ENCODE peak calls at places on chromosomes 7 and 10, in four cellular contexts. One of them, this sample, is unnamed.

GRCh38 chr7:140275069-140275961 is 98.5 kb upstream of the KDM7A start:
- DNase-seq in mesothelial cell of epicardium: no peak
- DNase-seq in brain microvascular endothelial cell: no peak
- DNase-seq in mucosa of descending colon: no peak
- DNase-seq in this sample: no peak

GRCh38 chr7:98398567-98399372 is 2.1 kb downstream of the BAIAP2L1 start:
- DNase-seq in mesothelial cell of epicardium: no peak
- DNase-seq in brain microvascular endothelial cell: no peak
- DNase-seq in mucosa of descending colon: no peak
- DNase-seq in this sample: no peak

GRCh38 chr10:71641449-71641848 is 78.1 kb downstream of the C10orf105 start:
- DNase-seq in mesothelial cell of epicardium: no peak
- DNase-seq in brain microvascular endothelial cell: no peak
- DNase-seq in mucosa of descending colon: no peak
- DNase-seq in this sample: no peak

GRCh38 chr10:21536874-21537273 is 2.8 kb downstream of the MLLT10 start:
- DNase-seq in mesothelial cell of epicardium: no peak
- DNase-seq in brain microvascular endothelial cell: no peak
- DNase-seq in mucosa of descending colon: no peak
- DNase-seq in this sample: no peak

GRCh38 chr7:102450242-102450641 is 14.4 kb downstream of the ALKBH4 start:
- DNase-seq in mesothelial cell of epicardium: no peak
- DNase-seq in brain microvascular endothelial cell: no peak
- DNase-seq in mucosa of descending colon: no peak
- DNase-seq in this sample: no peak

GRCh38 chr7:25308246-25308645 is 80.0 kb upstream of the NPVF start:
- DNase-seq in mesothelial cell of epicardium: no peak
- DNase-seq in brain microvascular endothelial cell: no peak
- DNase-seq in mucosa of descending colon: no peak
- DNase-seq in this sample: no peak

GRCh38 chr10:5788969-5789368 is 24.3 kb downstream of the GDI2 start:
- DNase-seq in mesothelial cell of epicardium: no peak
- DNase-seq in brain microvascular endothelial cell: no peak
- DNase-seq in mucosa of descending colon: no peak
- DNase-seq in this sample: no peak

GRCh38 chr10:132579027-132579859 is 41.7 kb downstream of the INPP5A start:
- DNase-seq in mesothelial cell of epicardium: no peak
- DNase-seq in brain microvascular endothelial cell: no peak
- DNase-seq in mucosa of descending colon: no peak
- DNase-seq in this sample: no peak

GRCh38 chr7:131336956-131337355 is 9.3 kb downstream of the MKLN1 start:
- DNase-seq in mesothelial cell of epicardium: no peak
- DNase-seq in brain microvascular endothelial cell: no peak
- DNase-seq in mucosa of descending colon: no peak
- DNase-seq in this sample: no peak

GRCh38 chr7:124996778-124997177 is 67.2 kb upstream of the POT1 start:
- DNase-seq in mesothelial cell of epicardium: no peak
- DNase-seq in brain microvascular endothelial cell: no peak
- DNase-seq in mucosa of descending colon: no peak
- DNase-seq in this sample: no peak

GRCh38 chr10:98425511-98426352 is 10.8 kb upstream of the PYROXD2 start:
- DNase-seq in mesothelial cell of epicardium: no peak
- DNase-seq in brain microvascular endothelial cell: peak; percentile 26
- DNase-seq in mucosa of descending colon: no peak
- DNase-seq in this sample: peak; percentile 83

GRCh38 chr10:3647074-3647473 is 137.9 kb downstream of the KLF6 start:
- DNase-seq in mesothelial cell of epicardium: no peak
- DNase-seq in brain microvascular endothelial cell: no peak
- DNase-seq in mucosa of descending colon: no peak
- DNase-seq in this sample: no peak

GRCh38 chr10:124095096-124095495 is 1.7 kb upstream of the CHST15 start:
- DNase-seq in mesothelial cell of epicardium: no peak
- DNase-seq in brain microvascular endothelial cell: no peak
- DNase-seq in mucosa of descending colon: no peak
- DNase-seq in this sample: no peak

GRCh38 chr10:74238031-74238431 is 87.0 kb downstream of the ADK start:
- DNase-seq in mesothelial cell of epicardium: no peak
- DNase-seq in brain microvascular endothelial cell: peak; percentile 32
- DNase-seq in mucosa of descending colon: no peak
- DNase-seq in this sample: no peak

GRCh38 chr7:86485842-86486241 is 157.9 kb upstream of the GRM3 start:
- DNase-seq in mesothelial cell of epicardium: no peak
- DNase-seq in brain microvascular endothelial cell: no peak
- DNase-seq in mucosa of descending colon: no peak
- DNase-seq in this sample: no peak

GRCh38 chr7:134031835-134032617 is 95.1 kb upstream of the LRGUK start:
- DNase-seq in mesothelial cell of epicardium: no peak
- DNase-seq in brain microvascular endothelial cell: no peak
- DNase-seq in mucosa of descending colon: no peak
- DNase-seq in this sample: no peak

GRCh38 chr7:103832438-103832837 is 157.0 kb downstream of the RELN start:
- DNase-seq in mesothelial cell of epicardium: no peak
- DNase-seq in brain microvascular endothelial cell: no peak
- DNase-seq in mucosa of descending colon: no peak
- DNase-seq in this sample: no peak

GRCh38 chr7:129169171-129169643 is 19.2 kb upstream of the SMO start:
- DNase-seq in mesothelial cell of epicardium: peak; percentile 63
- DNase-seq in brain microvascular endothelial cell: no peak
- DNase-seq in mucosa of descending colon: peak; percentile 69
- DNase-seq in this sample: no peak

GRCh38 chr10:24255115-24255895 is 46.4 kb downstream of the KIAA1217 start:
- DNase-seq in mesothelial cell of epicardium: no peak
- DNase-seq in brain microvascular endothelial cell: no peak
- DNase-seq in mucosa of descending colon: no peak
- DNase-seq in this sample: no peak

GRCh38 chr10:112738586-112739218 is 211.3 kb upstream of the TCF7L2 start:
- DNase-seq in mesothelial cell of epicardium: no peak
- DNase-seq in brain microvascular endothelial cell: no peak
- DNase-seq in mucosa of descending colon: no peak
- DNase-seq in this sample: no peak

GRCh38 chr7:25775570-25775969 is 376.4 kb upstream of the NFE2L3 start:
- DNase-seq in mesothelial cell of epicardium: no peak
- DNase-seq in brain microvascular endothelial cell: no peak
- DNase-seq in mucosa of descending colon: no peak
- DNase-seq in this sample: no peak

GRCh38 chr10:8092428-8092827 is 37.9 kb downstream of the GATA3 start:
- DNase-seq in mesothelial cell of epicardium: no peak
- DNase-seq in brain microvascular endothelial cell: no peak
- DNase-seq in mucosa of descending colon: no peak
- DNase-seq in this sample: no peak

GRCh38 chr10:87940210-87940609 is 76.8 kb downstream of the PTEN start:
- DNase-seq in mesothelial cell of epicardium: no peak
- DNase-seq in brain microvascular endothelial cell: no peak
- DNase-seq in mucosa of descending colon: no peak
- DNase-seq in this sample: no peak

GRCh38 chr7:94245500-94245899 is 149.2 kb upstream of the COL1A2 start:
- DNase-seq in mesothelial cell of epicardium: no peak
- DNase-seq in brain microvascular endothelial cell: no peak
- DNase-seq in mucosa of descending colon: no peak
- DNase-seq in this sample: no peak

GRCh38 chr10:64394744-64395143 is 873.5 kb downstream of the REEP3 start:
- DNase-seq in mesothelial cell of epicardium: no peak
- DNase-seq in brain microvascular endothelial cell: peak; percentile 73
- DNase-seq in mucosa of descending colon: no peak
- DNase-seq in this sample: no peak

GRCh38 chr10:124158592-124158991 is 65.2 kb upstream of the CHST15 start:
- DNase-seq in mesothelial cell of epicardium: no peak
- DNase-seq in brain microvascular endothelial cell: no peak
- DNase-seq in mucosa of descending colon: no peak
- DNase-seq in this sample: no peak

GRCh38 chr10:95758351-95759025 is 2.5 kb downstream of the ENTPD1 start:
- DNase-seq in mesothelial cell of epicardium: no peak
- DNase-seq in brain microvascular endothelial cell: peak; percentile 27
- DNase-seq in mucosa of descending colon: no peak
- DNase-seq in this sample: no peak

DNA sequence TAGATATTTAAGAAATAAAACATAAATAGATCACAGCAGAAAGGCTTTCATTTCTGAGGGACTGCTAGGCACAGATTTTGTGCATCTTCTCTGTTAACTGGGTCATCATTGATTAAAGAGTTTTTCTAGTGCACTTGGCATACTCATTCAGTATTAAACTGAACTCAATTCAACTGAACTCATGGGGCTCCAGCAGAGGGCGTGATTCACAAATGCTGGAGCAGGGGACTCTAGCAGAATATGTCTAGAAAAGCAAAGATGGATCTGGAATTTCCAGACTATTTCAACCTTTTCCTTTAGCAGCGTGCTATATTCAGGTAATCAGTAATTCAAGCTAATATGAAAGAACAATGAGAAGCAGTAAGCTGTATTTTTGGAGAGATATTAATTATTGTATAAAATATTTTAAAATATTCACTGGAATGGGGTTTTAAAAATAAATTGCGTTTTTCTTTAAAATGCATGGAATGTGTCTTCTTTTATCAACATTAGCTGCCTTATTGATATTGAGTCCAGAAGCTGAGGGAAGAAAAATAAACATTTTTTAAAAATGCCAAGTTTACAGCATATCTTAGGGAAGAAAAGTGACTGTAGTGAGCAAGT is 296.8 kb upstream of the CACNA2D1 start:
- DNase-seq in mesothelial cell of epicardium: peak; percentile 45
- DNase-seq in brain microvascular endothelial cell: peak; percentile 69
- DNase-seq in mucosa of descending colon: no peak
- DNase-seq in this sample: no peak
- TF ChIP-seq CTCF in mesothelial cell of epicardium: peak; percentile 50
- TF ChIP-seq CTCF in brain microvascular endothelial cell: peak; percentile 90
- TF ChIP-seq CTCF in mucosa of descending colon: no peak
- TF ChIP-seq CTCF in this sample: peak; percentile 76

DNA sequence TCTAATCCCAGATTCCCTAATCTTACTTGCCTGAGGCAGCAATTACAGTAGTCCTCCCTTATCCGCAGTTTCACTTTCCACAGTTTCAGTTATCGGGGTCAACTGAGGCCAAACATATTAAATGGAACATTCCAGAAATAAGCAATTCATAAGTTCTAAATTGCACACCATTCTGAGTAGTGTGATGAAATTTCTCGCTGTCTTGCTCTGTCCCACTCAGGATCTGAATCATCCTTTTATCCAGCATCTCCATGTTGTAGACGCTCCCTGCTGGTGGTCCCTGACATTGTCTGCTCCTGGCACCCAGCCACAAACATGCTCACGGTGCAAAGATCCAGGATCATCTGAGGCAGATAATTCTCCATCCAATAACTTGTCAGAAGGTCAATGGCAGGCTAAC is 128.7 kb upstream of the CXCL12 start:
- DNase-seq in mesothelial cell of epicardium: no peak
- DNase-seq in brain microvascular endothelial cell: peak; percentile 47
- DNase-seq in mucosa of descending colon: no peak
- DNase-seq in this sample: no peak
- TF ChIP-seq CTCF in mesothelial cell of epicardium: no peak
- TF ChIP-seq CTCF in brain microvascular endothelial cell: peak; percentile 33
- TF ChIP-seq CTCF in mucosa of descending colon: no peak
- TF ChIP-seq CTCF in this sample: no peak

GRCh38 chr10:33073641-33074410 is 115.8 kb upstream of the ITGB1 start:
- DNase-seq in mesothelial cell of epicardium: no peak
- DNase-seq in brain microvascular endothelial cell: no peak
- DNase-seq in mucosa of descending colon: no peak
- DNase-seq in this sample: no peak
- TF ChIP-seq CTCF in mesothelial cell of epicardium: no peak
- TF ChIP-seq CTCF in brain microvascular endothelial cell: no peak
- TF ChIP-seq CTCF in mucosa of descending colon: no peak
- TF ChIP-seq CTCF in this sample: no peak

DNA sequence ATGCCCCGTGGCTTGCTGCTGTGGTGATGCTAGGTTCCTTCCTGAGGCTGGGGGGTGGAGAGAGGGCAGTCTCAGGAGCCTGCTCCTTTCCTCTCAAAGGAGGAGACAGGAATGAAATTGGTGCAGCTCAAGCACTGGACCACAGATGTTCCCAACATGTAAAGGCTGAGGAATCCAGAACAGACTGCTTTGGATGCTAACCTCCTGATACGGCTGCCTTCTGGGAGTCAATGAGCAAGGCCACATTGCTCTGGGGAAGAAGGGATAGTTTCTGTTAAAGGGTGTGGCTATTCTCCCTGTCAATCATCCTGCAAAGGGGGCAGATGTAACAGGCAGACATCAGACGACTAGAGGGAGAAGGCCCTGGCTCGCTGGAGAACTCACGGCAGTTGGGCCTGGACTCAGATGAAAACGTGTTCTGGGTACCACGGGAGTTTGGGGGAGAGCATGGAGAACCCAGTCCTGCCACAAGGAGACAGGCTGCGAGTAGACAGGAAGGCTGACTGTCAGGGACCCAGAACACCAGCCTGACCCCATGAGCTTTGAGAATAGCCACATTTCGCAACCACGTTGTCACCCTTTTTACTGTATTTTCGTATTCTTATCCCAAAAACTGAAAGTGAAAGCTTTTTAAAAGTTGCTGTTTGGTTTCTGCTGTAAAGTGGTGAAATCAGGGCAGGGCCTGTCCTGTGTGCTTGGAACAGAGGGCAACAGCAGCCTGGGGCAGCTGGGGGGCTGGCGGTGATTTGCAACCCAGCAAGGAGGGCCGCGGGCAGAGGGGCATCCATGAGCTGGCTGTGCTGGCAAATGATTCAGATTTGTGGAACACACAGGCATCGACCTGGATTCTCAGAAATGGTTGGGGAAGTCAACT is 95.4 kb downstream of the MYOF start:
- DNase-seq in mesothelial cell of epicardium: no peak
- DNase-seq in brain microvascular endothelial cell: peak; percentile 25
- DNase-seq in mucosa of descending colon: peak; percentile 50
- DNase-seq in this sample: no peak
- TF ChIP-seq CTCF in mesothelial cell of epicardium: no peak
- TF ChIP-seq CTCF in brain microvascular endothelial cell: no peak
- TF ChIP-seq CTCF in mucosa of descending colon: no peak
- TF ChIP-seq CTCF in this sample: no peak

DNA sequence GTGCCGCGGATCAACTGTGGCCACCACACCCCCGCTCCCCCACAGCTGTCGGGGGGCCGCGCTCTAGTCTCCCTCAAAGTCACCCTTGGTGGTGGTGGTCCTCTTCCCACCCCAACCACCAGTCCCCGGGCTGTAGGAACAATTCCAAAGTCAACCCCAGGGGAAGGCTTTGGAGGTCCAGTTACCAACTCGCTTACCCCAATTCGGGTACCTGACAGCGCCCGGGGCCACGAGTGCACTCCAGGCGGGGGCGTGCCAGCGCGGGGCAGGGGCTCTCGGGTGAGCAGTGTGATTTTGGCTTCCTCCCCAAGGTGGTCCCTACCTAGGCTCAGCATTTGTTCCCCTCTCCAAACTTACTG is 584 bp upstream of the ZMIZ1 start:
- DNase-seq in mesothelial cell of epicardium: no peak
- DNase-seq in brain microvascular endothelial cell: no peak
- DNase-seq in mucosa of descending colon: no peak
- DNase-seq in this sample: no peak
- TF ChIP-seq CTCF in mesothelial cell of epicardium: no peak
- TF ChIP-seq CTCF in brain microvascular endothelial cell: peak; percentile 14
- TF ChIP-seq CTCF in mucosa of descending colon: no peak
- TF ChIP-seq CTCF in this sample: no peak

GRCh38 chr7:32357535-32358277 is 132.5 kb downstream of the LSM5 start:
- DNase-seq in mesothelial cell of epicardium: no peak
- DNase-seq in brain microvascular endothelial cell: no peak
- DNase-seq in mucosa of descending colon: no peak
- DNase-seq in this sample: no peak
- TF ChIP-seq CTCF in mesothelial cell of epicardium: no peak
- TF ChIP-seq CTCF in brain microvascular endothelial cell: peak; percentile 21
- TF ChIP-seq CTCF in mucosa of descending colon: no peak
- TF ChIP-seq CTCF in this sample: peak; percentile 44

GRCh38 chr10:35228058-35228457 is 101.4 kb downstream of the CREM start:
- DNase-seq in mesothelial cell of epicardium: no peak
- DNase-seq in brain microvascular endothelial cell: no peak
- DNase-seq in mucosa of descending colon: no peak
- DNase-seq in this sample: no peak
- TF ChIP-seq CTCF in mesothelial cell of epicardium: peak; percentile 29
- TF ChIP-seq CTCF in brain microvascular endothelial cell: no peak
- TF ChIP-seq CTCF in mucosa of descending colon: no peak
- TF ChIP-seq CTCF in this sample: peak; percentile 6